ENCODE peak calls at places on chromosomes 11 and 22, in seven cellular contexts. Z is K562, S is SK-N-SH, R is HepG2, O is GM12892, X is GM12878, K is H1. C is an unnamed sample.

GRCh38 chr11:127521413-127521812 is 520.8 kb upstream of the KIRREL3 start:
- DNase-seq in Z (no peak), R (no peak), S (no peak), O (no peak), K (no peak), X (no peak), C (no peak)

GRCh38 chr11:1825039-1825740 is 9.6 kb upstream of the SYT8 start:
- DNase-seq in K (peak), X (no peak), S (no peak), Z (peak), O (peak), R (peak), C (peak)

GRCh38 chr11:11810764-11811726 is 30.7 kb upstream of the USP47 start:
- DNase-seq in O (no peak), S (no peak), K (peak), R (no peak), X (no peak), Z (peak), C (no peak)

GRCh38 chr22:42388130-42388797 is 43.9 kb downstream of the NFAM1 start:
- DNase-seq in R (no peak), Z (peak), S (peak), K (no peak), X (no peak), O (no peak), C (no peak)

GRCh38 chr22:32708835-32709234 is 92.7 kb upstream of the TIMP3 start:
- DNase-seq in S (no peak), O (no peak), X (no peak), R (no peak), K (no peak), Z (no peak), C (no peak)

GRCh38 chr11:72295471-72295870 is 51.5 kb upstream of the PHOX2A start:
- DNase-seq in K (peak), O (no peak), S (no peak), R (no peak), Z (no peak), X (no peak), C (no peak)

GRCh38 chr22:47695176-47695575 is 932.7 kb downstream of the TBC1D22A start:
- DNase-seq in S (no peak), R (no peak), O (no peak), X (peak), Z (no peak), K (peak), C (no peak)

GRCh38 chr22:49260681-49261580 is 566.7 kb downstream of the BRD1 start:
- DNase-seq in R (no peak), X (no peak), O (no peak), Z (no peak), S (no peak), K (no peak), C (no peak)

GRCh38 chr11:65786008-65786785 is 666 bp upstream of the OVOL1 start:
- DNase-seq in Z (no peak), K (peak), R (no peak), S (peak), X (no peak), O (no peak), C (no peak)

GRCh38 chr11:3213659-3214419 is 4.8 kb downstream of the MRGPRG start:
- DNase-seq in O (no peak), Z (no peak), K (no peak), S (no peak), X (no peak), R (no peak), C (no peak)

GRCh38 chr11:59158206-59159068 is 13.5 kb upstream of the DTX4 start:
- DNase-seq in Z (peak), X (no peak), K (peak), R (peak), O (no peak), S (peak), C (no peak)

GRCh38 chr11:44617671-44618461 is 52.4 kb downstream of the CD82 start:
- DNase-seq in O (no peak), K (no peak), R (no peak), Z (no peak), X (no peak), S (no peak), C (no peak)

GRCh38 chr11:91686700-91687099 is 537.9 kb upstream of the FAT3 start:
- DNase-seq in K (no peak), X (no peak), Z (no peak), R (no peak), O (no peak), S (no peak), C (no peak)

GRCh38 chr11:133104014-133104753 is 428.1 kb downstream of the OPCML start:
- DNase-seq in O (no peak), K (no peak), Z (no peak), R (no peak), S (no peak), X (no peak), C (no peak)

GRCh38 chr22:19811811-19812771 is 42.6 kb downstream of the GNB1L start:
- DNase-seq in X (no peak), R (no peak), K (peak), S (peak), O (no peak), Z (no peak), C (no peak)

GRCh38 chr22:49764151-49764581 is 63.5 kb downstream of the BRD1 start:
- DNase-seq in O (peak), Z (no peak), K (peak), R (no peak), S (peak), X (no peak), C (no peak)

GRCh38 chr11:110409174-110409573 is 20.6 kb upstream of the FDX1 start:
- DNase-seq in Z (no peak), X (no peak), S (no peak), O (no peak), K (no peak), R (no peak), C (no peak)

GRCh38 chr11:118998388-118998717 is 415 bp downstream of the CENATAC start:
- DNase-seq in S (no peak), K (no peak), R (no peak), X (no peak), O (no peak), Z (no peak), C (no peak)

GRCh38 chr11:86477495-86478155 is 102.9 kb downstream of the CCDC81 start:
- DNase-seq in R (no peak), X (no peak), S (no peak), O (no peak), K (no peak), Z (peak), C (no peak)

GRCh38 chr22:26744892-26745808 is 87.8 kb downstream of the MIAT start:
- DNase-seq in O (no peak), K (no peak), Z (no peak), S (no peak), R (no peak), X (no peak), C (no peak)

GRCh38 chr11:16909375-16910035 is 104.7 kb downstream of the PLEKHA7 start:
- DNase-seq in Z (no peak), S (no peak), O (no peak), K (no peak), R (no peak), X (peak), C (no peak)

GRCh38 chr11:13944016-13944415 is 18.5 kb upstream of the SPON1 start:
- DNase-seq in K (no peak), Z (no peak), O (no peak), R (no peak), S (no peak), X (no peak), C (no peak)

GRCh38 chr11:132977241-132977640 is 555.1 kb downstream of the OPCML start:
- DNase-seq in X (no peak), O (no peak), R (no peak), S (no peak), Z (no peak), K (no peak), C (no peak)

GRCh38 chr11:100735949-100736675 is 49.0 kb downstream of the ARHGAP42 start:
- DNase-seq in S (no peak), R (no peak), X (no peak), O (no peak), Z (no peak), K (no peak), C (no peak)

GRCh38 chr11:57321996-57322880 is 2.5 kb downstream of the TNKS1BP1 start:
- DNase-seq in O (no peak), K (peak), X (no peak), R (peak), S (peak), Z (peak), C (no peak)

GRCh38 chr11:518463-519202 is 11.6 kb upstream of the RNH1 start:
- DNase-seq in K (peak), Z (peak), X (no peak), S (peak), O (peak), R (peak), C (peak)

GRCh38 chr11:69459848-69460539 is 21.5 kb upstream of the LINC01488 start:
- DNase-seq in R (peak), X (no peak), S (no peak), K (no peak), Z (no peak), O (no peak), C (no peak)

GRCh38 chr22:19607198-19608113 is 83.2 kb upstream of the CLDN5 start:
- DNase-seq in S (no peak), R (no peak), X (no peak), K (peak), O (no peak), Z (no peak), C (no peak)

GRCh38 chr11:116828632-116829524 is 829 bp upstream of the APOC3 start:
- DNase-seq in Z (no peak), O (no peak), S (peak), X (no peak), R (peak), K (no peak), C (no peak)

DNA sequence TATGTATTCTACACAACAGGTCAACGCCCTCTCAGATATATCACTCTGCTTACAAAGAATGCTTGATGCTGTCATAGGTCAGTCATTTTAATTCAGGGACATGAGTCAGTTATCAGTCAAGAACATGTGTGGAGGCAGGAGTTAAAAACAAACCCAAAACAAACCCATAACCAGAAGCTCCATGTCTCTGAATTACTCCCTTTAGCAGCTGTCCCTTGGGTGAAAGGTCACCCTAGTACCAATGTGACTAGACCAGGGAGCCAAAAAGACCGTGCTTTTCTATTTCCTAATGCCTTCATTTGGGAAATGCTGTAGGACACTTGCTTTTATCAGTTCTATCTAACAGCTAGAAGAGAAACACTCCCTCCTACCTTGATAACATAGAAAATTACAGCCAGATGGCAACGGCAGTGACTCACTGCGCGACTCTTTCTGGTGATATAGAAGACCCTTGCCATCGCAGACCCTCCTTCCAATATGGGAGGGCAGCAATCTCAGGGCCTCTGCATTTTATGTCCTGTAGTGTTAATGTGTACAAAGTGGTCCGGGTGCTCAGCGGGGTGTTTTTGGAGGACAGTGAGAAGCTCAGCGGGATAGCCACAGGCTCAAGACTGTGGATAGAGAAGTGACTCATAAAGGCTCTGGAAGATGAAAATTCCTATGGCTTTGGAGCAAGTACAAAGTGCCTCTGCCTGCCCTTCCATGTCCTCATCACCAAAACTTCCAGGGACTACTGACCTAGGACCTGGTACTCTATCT is 24.8 kb downstream of the APOL5 start:
- DNase-seq in Z (peak), R (no peak), O (no peak), S (no peak), X (no peak), K (no peak), C (no peak)
- TF ChIP-seq TAF1 in Z (no peak), R (no peak), O (no peak), S (no peak), X (no peak), K (no peak), C (no peak)

GRCh38 chr22:40407021-40407761 is 36.8 kb downstream of the SGSM3 start:
- DNase-seq in K (no peak), O (no peak), X (no peak), S (no peak), R (no peak), Z (no peak), C (no peak)
- TF ChIP-seq TAF1 in K (no peak), O (no peak), X (no peak), S (no peak), R (no peak), Z (no peak), C (no peak)

GRCh38 chr11:77407613-77408012 is 66.3 kb downstream of the PAK1 start:
- DNase-seq in X (no peak), O (no peak), K (no peak), R (peak), S (peak), Z (no peak), C (no peak)
- TF ChIP-seq TAF1 in X (no peak), O (no peak), K (no peak), R (no peak), S (no peak), Z (no peak), C (no peak)

GRCh38 chr22:36386900-36387663 is 685 bp downstream of the MYH9 start:
- DNase-seq in R (no peak), K (no peak), O (peak), S (peak), X (no peak), Z (peak), C (no peak)

GRCh38 chr22:36386351-36386899 is 1.3 kb downstream of the MYH9 start:
- DNase-seq in Z (no peak), S (no peak), R (no peak), K (no peak), X (peak), O (peak), C (no peak)

GRCh38 chr22:36385491-36386350 is 2.0 kb downstream of the MYH9 start:
- DNase-seq in R (peak), O (no peak), X (no peak), K (no peak), S (no peak), Z (no peak), C (no peak)

GRCh38 chr22:36383110-36383581 is 4.6 kb downstream of the MYH9 start:
- DNase-seq in O (peak), S (no peak), K (no peak), Z (peak), R (no peak), X (peak), C (peak)

GRCh38 chr22:36384766-36385400 is 2.9 kb downstream of the MYH9 start:
- DNase-seq in S (peak), O (no peak), X (no peak), K (no peak), R (no peak), Z (no peak), C (no peak)
- TF ChIP-seq TAF1 in S (no peak), O (no peak), X (no peak), K (no peak), R (no peak), Z (no peak), C (no peak)